ENCODE peak calls at places on chromosomes 12 and 14, in five cellular contexts. G is amniotic stem cell; Z is stimulated activated CD8-positive, alpha-beta memory T cell treated with anti-CD3 and anti-CD28 coated beads, Interleukin-4, amount 100 ng/mL, for 1 hour; B is B cell; Q is activated naive CD8-positive, alpha-beta T cell treated with anti-CD3 and anti-CD28 coated beads for 36 hours. C is an unnamed sample.

GRCh38 chr12:13362260-13362841 is 165.8 kb downstream of the EMP1 start:
- DNase-seq in Z (no peak), B (peak; percentile 70), G (no peak), Q (peak; percentile 42), C (peak; percentile 37)

GRCh38 chr12:124715121-124715990 is 147.9 kb upstream of the NCOR2 start:
- DNase-seq in Z (no peak), G (no peak), B (no peak), Q (no peak), C (no peak)

GRCh38 chr14:74275265-74275841 is 27.4 kb downstream of the ABCD4 start:
- DNase-seq in Q (peak; percentile 18), Z (no peak), B (no peak), G (no peak), C (no peak)

GRCh38 chr12:104673294-104674062 is 216.7 kb downstream of the CHST11 start:
- DNase-seq in B (no peak), Q (no peak), G (no peak), Z (no peak), C (no peak)

GRCh38 chr14:52235866-52236510 is 31.5 kb upstream of the PTGDR start:
- DNase-seq in B (no peak), Z (no peak), G (no peak), Q (no peak), C (no peak)

GRCh38 chr14:91869556-91869955 is 2.2 kb upstream of the TC2N start:
- DNase-seq in Z (no peak), Q (no peak), B (no peak), G (no peak), C (no peak)

GRCh38 chr12:26798013-26798412 is 35.0 kb downstream of the ITPR2 start:
- DNase-seq in Z (no peak), B (no peak), Q (no peak), G (no peak), C (no peak)

GRCh38 chr14:49999216-49999761 is 106.4 kb downstream of the ARF6 start:
- DNase-seq in Q (peak; percentile 82), B (peak; percentile 79), G (peak; percentile 59), Z (no peak), C (peak; percentile 78)

GRCh38 chr12:76611533-76611932 is 52.0 kb upstream of the OSBPL8 start:
- DNase-seq in Q (no peak), G (peak; percentile 84), B (no peak), Z (no peak), C (no peak)

GRCh38 chr14:100384819-100385813 is 62.0 kb downstream of the SLC25A47 start:
- DNase-seq in Z (no peak), Q (no peak), B (no peak), G (peak; percentile 17), C (no peak)

GRCh38 chr12:118326971-118327370 is 45.7 kb downstream of the TAOK3 start:
- DNase-seq in Z (no peak), Q (no peak), G (peak; percentile 12), B (no peak), C (no peak)

GRCh38 chr12:3757261-3757660 is 4.4 kb upstream of the CRACR2A start:
- DNase-seq in G (no peak), Z (no peak), Q (no peak), B (no peak), C (no peak)

GRCh38 chr14:54792288-54792687 is 110.3 kb downstream of the GCH1 start:
- DNase-seq in G (no peak), Z (no peak), B (no peak), Q (no peak), C (no peak)

GRCh38 chr12:114812858-114813761 is 129.1 kb upstream of the TBX3 start:
- DNase-seq in G (no peak), B (no peak), Q (no peak), Z (no peak), C (no peak)

GRCh38 chr12:39443704-39444234 is 849 bp upstream of the KIF21A start:
- DNase-seq in Q (no peak), B (no peak), G (no peak), Z (no peak), C (no peak)

GRCh38 chr12:89206375-89206774 is 145.9 kb downstream of the DUSP6 start:
- DNase-seq in B (no peak), Z (no peak), Q (no peak), G (no peak), C (no peak)

GRCh38 chr14:32648434-32648833 is 290.2 kb upstream of the NPAS3 start:
- DNase-seq in Z (no peak), B (no peak), Q (no peak), G (no peak), C (no peak)

GRCh38 chr12:58639323-58639934 is 280.9 kb downstream of the LRIG3 start:
- DNase-seq in G (no peak), B (no peak), Q (no peak), Z (no peak), C (no peak)

GRCh38 chr14:33691907-33692306 is 259.0 kb downstream of the EGLN3 start:
- DNase-seq in Z (no peak), B (no peak), Q (no peak), G (no peak), C (no peak)

GRCh38 chr14:50610465-50610864 is 50.5 kb downstream of the ATL1 start:
- DNase-seq in Z (no peak), Q (no peak), B (no peak), G (no peak), C (no peak)

C was measured in activated naive CD4-positive, alpha-beta T cell treated with Interleukin-2 at 50 U/mL for 16 hours.